ENCODE peak calls at places on chromosomes 16 and 17, in six cellular contexts. One of them, this sample, is unnamed.

GRCh38 chr16:50265260-50265659 is 1.1 kb upstream of the ADCY7 start:
- DNase-seq in dorsolateral prefrontal cortex: no peak
- DNase-seq in activated CD4-positive, CD25-positive, alpha-beta regulatory T cell: no peak
- DNase-seq in adrenal gland: no peak
- DNase-seq in kidney glomerular epithelial cell: peak
- DNase-seq in DMS153: no peak
- DNase-seq in this sample: peak

GRCh38 chr17:57391076-57391825 is 134.9 kb downstream of the MSI2 start:
- DNase-seq in activated CD4-positive, CD25-positive, alpha-beta regulatory T cell: no peak
- DNase-seq in DMS153: no peak
- DNase-seq in dorsolateral prefrontal cortex: no peak
- DNase-seq in kidney glomerular epithelial cell: no peak
- DNase-seq in adrenal gland: no peak
- DNase-seq in this sample: no peak

GRCh38 chr16:28494141-28494851 is at the start of gene APOBR:
- DNase-seq in DMS153: no peak
- DNase-seq in kidney glomerular epithelial cell: no peak
- DNase-seq in adrenal gland: peak
- DNase-seq in activated CD4-positive, CD25-positive, alpha-beta regulatory T cell: peak
- DNase-seq in dorsolateral prefrontal cortex: no peak
- DNase-seq in this sample: no peak

GRCh38 chr17:28335959-28336871 is 654 bp downstream of the TNFAIP1 start:
- DNase-seq in adrenal gland: peak
- DNase-seq in DMS153: peak
- DNase-seq in activated CD4-positive, CD25-positive, alpha-beta regulatory T cell: no peak
- DNase-seq in dorsolateral prefrontal cortex: no peak
- DNase-seq in kidney glomerular epithelial cell: peak
- DNase-seq in this sample: peak

GRCh38 chr17:73003487-73003886 is 89.0 kb downstream of the SLC39A11 start:
- DNase-seq in DMS153: no peak
- DNase-seq in dorsolateral prefrontal cortex: no peak
- DNase-seq in activated CD4-positive, CD25-positive, alpha-beta regulatory T cell: no peak
- DNase-seq in kidney glomerular epithelial cell: no peak
- DNase-seq in adrenal gland: no peak
- DNase-seq in this sample: no peak

GRCh38 chr17:64192588-64192987 is 62.6 kb upstream of the ERN1 start:
- DNase-seq in DMS153: no peak
- DNase-seq in activated CD4-positive, CD25-positive, alpha-beta regulatory T cell: no peak
- DNase-seq in adrenal gland: no peak
- DNase-seq in dorsolateral prefrontal cortex: no peak
- DNase-seq in kidney glomerular epithelial cell: no peak
- DNase-seq in this sample: no peak

GRCh38 chr17:49443862-49444261 is 29.2 kb upstream of the PHB1 start:
- DNase-seq in DMS153: no peak
- DNase-seq in kidney glomerular epithelial cell: no peak
- DNase-seq in dorsolateral prefrontal cortex: no peak
- DNase-seq in adrenal gland: no peak
- DNase-seq in activated CD4-positive, CD25-positive, alpha-beta regulatory T cell: no peak
- DNase-seq in this sample: no peak

GRCh38 chr17:16243811-16244567 is 27.0 kb downstream of the PIGL start:
- DNase-seq in activated CD4-positive, CD25-positive, alpha-beta regulatory T cell: no peak
- DNase-seq in DMS153: no peak
- DNase-seq in kidney glomerular epithelial cell: no peak
- DNase-seq in adrenal gland: no peak
- DNase-seq in dorsolateral prefrontal cortex: no peak
- DNase-seq in this sample: no peak

GRCh38 chr16:69294051-69294450 is 17.1 kb upstream of the VPS4A start:
- DNase-seq in dorsolateral prefrontal cortex: no peak
- DNase-seq in activated CD4-positive, CD25-positive, alpha-beta regulatory T cell: no peak
- DNase-seq in kidney glomerular epithelial cell: no peak
- DNase-seq in DMS153: no peak
- DNase-seq in adrenal gland: no peak
- DNase-seq in this sample: no peak

GRCh38 chr17:61384384-61385090 is 15.1 kb upstream of the TBX2 start:
- DNase-seq in DMS153: no peak
- DNase-seq in adrenal gland: no peak
- DNase-seq in kidney glomerular epithelial cell: no peak
- DNase-seq in dorsolateral prefrontal cortex: no peak
- DNase-seq in activated CD4-positive, CD25-positive, alpha-beta regulatory T cell: no peak
- DNase-seq in this sample: no peak

GRCh38 chr17:74860229-74860998 is 729 bp upstream of the GRIN2C start:
- DNase-seq in DMS153: no peak
- DNase-seq in kidney glomerular epithelial cell: no peak
- DNase-seq in adrenal gland: no peak
- DNase-seq in dorsolateral prefrontal cortex: no peak
- DNase-seq in activated CD4-positive, CD25-positive, alpha-beta regulatory T cell: no peak
- DNase-seq in this sample: no peak

GRCh38 chr16:10494343-10495030 is 85.9 kb downstream of the EMP2 start:
- DNase-seq in DMS153: no peak
- DNase-seq in activated CD4-positive, CD25-positive, alpha-beta regulatory T cell: no peak
- DNase-seq in adrenal gland: no peak
- DNase-seq in dorsolateral prefrontal cortex: no peak
- DNase-seq in kidney glomerular epithelial cell: no peak
- DNase-seq in this sample: no peak

GRCh38 chr17:39236981-39237441 is 11.3 kb upstream of the STAC2 start:
- DNase-seq in activated CD4-positive, CD25-positive, alpha-beta regulatory T cell: no peak
- DNase-seq in adrenal gland: no peak
- DNase-seq in kidney glomerular epithelial cell: no peak
- DNase-seq in dorsolateral prefrontal cortex: no peak
- DNase-seq in DMS153: peak
- DNase-seq in this sample: no peak

GRCh38 chr16:68146583-68146982 is 61.4 kb downstream of the NFATC3 start:
- DNase-seq in adrenal gland: no peak
- DNase-seq in DMS153: no peak
- DNase-seq in dorsolateral prefrontal cortex: no peak
- DNase-seq in kidney glomerular epithelial cell: no peak
- DNase-seq in activated CD4-positive, CD25-positive, alpha-beta regulatory T cell: no peak
- DNase-seq in this sample: peak

GRCh38 chr17:33140413-33141099 is 148.9 kb downstream of the SPACA3 start:
- DNase-seq in activated CD4-positive, CD25-positive, alpha-beta regulatory T cell: no peak
- DNase-seq in DMS153: peak
- DNase-seq in dorsolateral prefrontal cortex: no peak
- DNase-seq in adrenal gland: no peak
- DNase-seq in kidney glomerular epithelial cell: no peak
- DNase-seq in this sample: no peak

GRCh38 chr17:61235001-61235820 is 164.4 kb upstream of the TBX2 start:
- DNase-seq in adrenal gland: no peak
- DNase-seq in dorsolateral prefrontal cortex: no peak
- DNase-seq in activated CD4-positive, CD25-positive, alpha-beta regulatory T cell: no peak
- DNase-seq in DMS153: no peak
- DNase-seq in kidney glomerular epithelial cell: no peak
- DNase-seq in this sample: no peak

GRCh38 chr16:3348547-3349167 is 7.0 kb upstream of the OR2C1 start:
- DNase-seq in DMS153: no peak
- DNase-seq in dorsolateral prefrontal cortex: no peak
- DNase-seq in activated CD4-positive, CD25-positive, alpha-beta regulatory T cell: no peak
- DNase-seq in kidney glomerular epithelial cell: no peak
- DNase-seq in adrenal gland: no peak
- DNase-seq in this sample: no peak

GRCh38 chr17:36864827-36865320 is 72.4 kb upstream of the LHX1 start:
- DNase-seq in activated CD4-positive, CD25-positive, alpha-beta regulatory T cell: no peak
- DNase-seq in kidney glomerular epithelial cell: no peak
- DNase-seq in DMS153: no peak
- DNase-seq in adrenal gland: no peak
- DNase-seq in dorsolateral prefrontal cortex: no peak
- DNase-seq in this sample: no peak

GRCh38 chr17:55275894-55276804 is 11.4 kb downstream of the HLF start:
- DNase-seq in dorsolateral prefrontal cortex: no peak
- DNase-seq in DMS153: no peak
- DNase-seq in kidney glomerular epithelial cell: no peak
- DNase-seq in activated CD4-positive, CD25-positive, alpha-beta regulatory T cell: no peak
- DNase-seq in adrenal gland: peak
- DNase-seq in this sample: no peak

GRCh38 chr16:49492090-49492801 is 118.6 kb downstream of the C16orf78 start:
- DNase-seq in kidney glomerular epithelial cell: peak
- DNase-seq in dorsolateral prefrontal cortex: no peak
- DNase-seq in activated CD4-positive, CD25-positive, alpha-beta regulatory T cell: no peak
- DNase-seq in adrenal gland: peak
- DNase-seq in DMS153: no peak
- DNase-seq in this sample: no peak

GRCh38 chr16:69123894-69124293 is 8.5 kb downstream of the CHTF8 start:
- DNase-seq in dorsolateral prefrontal cortex: peak
- DNase-seq in DMS153: peak
- DNase-seq in kidney glomerular epithelial cell: peak
- DNase-seq in activated CD4-positive, CD25-positive, alpha-beta regulatory T cell: peak
- DNase-seq in adrenal gland: peak
- DNase-seq in this sample: peak

GRCh38 chr17:44361292-44362055 is 2.2 kb downstream of the FAM171A2 start:
- DNase-seq in activated CD4-positive, CD25-positive, alpha-beta regulatory T cell: no peak
- DNase-seq in adrenal gland: no peak
- DNase-seq in dorsolateral prefrontal cortex: no peak
- DNase-seq in DMS153: no peak
- DNase-seq in kidney glomerular epithelial cell: no peak
- DNase-seq in this sample: no peak

GRCh38 chr17:15921640-15922039 is 23.3 kb upstream of the ADORA2B start:
- DNase-seq in kidney glomerular epithelial cell: no peak
- DNase-seq in adrenal gland: no peak
- DNase-seq in dorsolateral prefrontal cortex: no peak
- DNase-seq in DMS153: no peak
- DNase-seq in activated CD4-positive, CD25-positive, alpha-beta regulatory T cell: no peak
- DNase-seq in this sample: no peak

This sample was measured in Caki2.